ENCODE peak calls at places on chromosomes 1 and 21, in nine cellular contexts. J is pancreas, C is lower lobe of right lung, F is Peyer's patch, Y is upper lobe of right lung, D is Panc1, I is thoracic aorta, U is uterus, S is GM06990. E is an unnamed sample. For H3K36me3, the result is how much of the 10 kb centered on the place peaks cover.

GRCh38 chr1:89755593-89755992 is 65.2 kb upstream of the LRRC8D start:
- DNase-seq in J (no peak), C (no peak), F (no peak), Y (no peak), D (no peak), I (no peak), U (no peak), S (no peak), E (no peak)

GRCh38 chr1:232519186-232519585 is 110.7 kb downstream of the SIPA1L2 start:
- DNase-seq in J (peak), C (no peak), F (no peak), Y (no peak), D (no peak), I (no peak), U (no peak), S (no peak), E (peak)

GRCh38 chr1:55669308-55669707 is 454.1 kb upstream of the USP24 start:
- DNase-seq in J (no peak), C (no peak), F (no peak), Y (no peak), D (no peak), I (peak), U (peak), S (no peak), E (no peak)

GRCh38 chr1:70895531-70895930 is 152.1 kb downstream of the PTGER3 start:
- DNase-seq in J (no peak), C (no peak), F (no peak), Y (no peak), D (no peak), I (no peak), U (no peak), S (no peak), E (no peak)

GRCh38 chr1:160308451-160309182 is 23.7 kb upstream of the PEX19 start:
- DNase-seq in J (no peak), C (no peak), F (no peak), Y (no peak), D (no peak), I (no peak), U (no peak), S (no peak), E (no peak)

GRCh38 chr21:31665397-31665796 is 5.9 kb downstream of the SOD1 start:
- DNase-seq in J (no peak), C (no peak), F (no peak), Y (no peak), D (no peak), I (no peak), U (no peak), S (no peak), E (no peak)

GRCh38 chr1:229452956-229453801 is 19.3 kb upstream of the ACTA1 start:
- DNase-seq in J (no peak), C (no peak), F (no peak), Y (no peak), D (peak), I (no peak), U (no peak), S (no peak), E (no peak)

GRCh38 chr1:42877380-42877779 is 31.0 kb downstream of the ZNF691 start:
- DNase-seq in J (no peak), C (no peak), F (no peak), Y (no peak), D (no peak), I (no peak), U (no peak), S (no peak), E (no peak)

GRCh38 chr1:64948216-64948615 is 18.1 kb downstream of the JAK1 start:
- DNase-seq in J (no peak), C (no peak), F (no peak), Y (no peak), D (no peak), I (no peak), U (no peak), S (no peak), E (no peak)

GRCh38 chr1:10686404-10687040 is 109.9 kb downstream of the CASZ1 start:
- DNase-seq in J (no peak), C (no peak), F (peak), Y (no peak), D (no peak), I (no peak), U (no peak), S (peak), E (no peak)

GRCh38 chr1:245541389-245541788 is 386.6 kb downstream of the KIF26B start:
- DNase-seq in J (no peak), C (no peak), F (no peak), Y (no peak), D (no peak), I (no peak), U (no peak), S (no peak), E (no peak)

GRCh38 chr21:35189077-35189863 is 140.2 kb upstream of the RUNX1 start:
- DNase-seq in J (no peak), C (no peak), F (no peak), Y (no peak), D (no peak), I (no peak), U (peak), S (peak), E (no peak)

GRCh38 chr21:29938968-29939858 is 583 bp downstream of the GRIK1 start:
- DNase-seq in J (peak), C (no peak), F (no peak), Y (no peak), D (no peak), I (no peak), U (no peak), S (no peak), E (no peak)

GRCh38 chr1:159924025-159924790 is 1.1 kb downstream of the TAGLN2 start:
- DNase-seq in J (peak), C (peak), F (peak), Y (peak), D (no peak), I (peak), U (peak), S (peak), E (peak)

GRCh38 chr1:202311880-202312635 is 29.7 kb downstream of the UBE2T start:
- DNase-seq in J (no peak), C (no peak), F (no peak), Y (no peak), D (no peak), I (no peak), U (no peak), S (no peak), E (no peak)

GRCh38 chr1:184208622-184209021 is 157.1 kb downstream of the TSEN15 start:
- DNase-seq in J (no peak), C (no peak), F (no peak), Y (no peak), D (no peak), I (no peak), U (no peak), S (no peak), E (no peak)

GRCh38 chr21:44296103-44296519 is 3.7 kb upstream of the PFKL start:
- DNase-seq in J (peak), C (no peak), F (no peak), Y (no peak), D (no peak), I (no peak), U (no peak), S (no peak), E (no peak)

GRCh38 chr1:78465143-78465542 is 25.6 kb upstream of the PTGFR start:
- DNase-seq in J (peak), C (no peak), F (no peak), Y (no peak), D (no peak), I (no peak), U (no peak), S (no peak), E (no peak)

GRCh38 chr1:243924188-243924587 is 74.1 kb upstream of the AKT3 start:
- DNase-seq in J (no peak), C (no peak), F (no peak), Y (no peak), D (no peak), I (no peak), U (no peak), S (no peak), E (no peak)

GRCh38 chr1:61782771-61783170 is 40.5 kb downstream of the PATJ start:
- DNase-seq in J (no peak), C (no peak), F (peak), Y (no peak), D (no peak), I (no peak), U (no peak), S (peak), E (no peak)

GRCh38 chr1:3910769-3911520 is 10.9 kb upstream of the C1orf174 start:
- DNase-seq in J (peak), C (peak), F (peak), Y (peak), D (no peak), I (no peak), U (no peak), S (peak), E (peak)
- TF ChIP-seq CTCF in J (peak), C (peak), F (peak), Y (peak), D (peak), I (peak), U (peak), S (peak), E (peak)

GRCh38 chr1:26743426-26744059 is 44.2 kb upstream of the PIGV start:
- DNase-seq in J (no peak), C (no peak), F (no peak), Y (no peak), D (no peak), I (no peak), U (no peak), S (no peak), E (no peak)
- H3K36me3 ChIP-seq in J (under half), C (half or more), F (under half), Y (half or more), D (under half), I (under half), U (under half), S (under half), E (half or more)

GRCh38 chr1:176736015-176736414 is 273.0 kb downstream of the PAPPA2 start:
- DNase-seq in J (no peak), C (no peak), F (no peak), Y (no peak), D (no peak), I (no peak), U (no peak), S (no peak), E (no peak)

GRCh38 chr1:176735201-176735600 is 272.2 kb downstream of the PAPPA2 start:
- DNase-seq in J (no peak), C (no peak), F (no peak), Y (no peak), D (no peak), I (no peak), U (no peak), S (no peak), E (no peak)

DNA sequence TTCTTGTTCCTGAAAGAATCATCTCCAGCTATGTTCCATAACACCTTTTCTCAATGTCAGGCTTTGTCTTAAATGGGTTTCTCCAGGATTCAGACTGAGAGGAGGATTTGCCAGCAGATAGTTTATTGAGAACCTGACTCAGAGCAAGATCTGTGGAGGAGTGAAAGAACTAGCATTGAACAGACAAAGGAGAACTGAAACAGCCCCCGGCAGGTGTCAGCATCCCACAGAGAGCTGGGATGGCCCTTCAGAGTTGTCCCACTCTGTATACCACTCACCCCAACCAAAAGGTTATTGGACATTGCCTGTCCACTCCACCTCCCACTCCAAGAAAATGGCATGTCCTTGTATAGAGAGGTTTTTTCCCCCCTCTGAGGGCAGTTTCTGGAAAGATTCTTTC is 270.7 kb downstream of the PAPPA2 start:
- DNase-seq in J (no peak), C (no peak), F (no peak), Y (no peak), D (no peak), I (no peak), U (no peak), S (no peak), E (no peak)
- TF ChIP-seq CTCF in J (no peak), C (no peak), F (no peak), Y (no peak), D (no peak), I (no peak), U (no peak), S (no peak), E (no peak)

GRCh38 chr1:200976634-200977033 is 46.9 kb downstream of the KIF21B start:
- DNase-seq in J (no peak), C (peak), F (no peak), Y (no peak), D (no peak), I (no peak), U (no peak), S (no peak), E (no peak)
- H3K36me3 ChIP-seq in J (under half), C (under half), F (under half), Y (under half), D (under half), I (under half), U (under half), S (under half), E (under half)

GRCh38 chr1:95084317-95085176 is 11.8 kb upstream of the ALG14 start:
- DNase-seq in J (no peak), C (no peak), F (peak), Y (no peak), D (no peak), I (no peak), U (peak), S (no peak), E (no peak)
- TF ChIP-seq CTCF in J (peak), C (peak), F (peak), Y (peak), D (peak), I (peak), U (peak), S (peak), E (peak)

GRCh38 chr1:75812065-75812464 is 15.4 kb downstream of the MSH4 start:
- DNase-seq in J (no peak), C (no peak), F (no peak), Y (no peak), D (no peak), I (no peak), U (no peak), S (no peak), E (no peak)

GRCh38 chr1:75811211-75811981 is 14.7 kb downstream of the MSH4 start:
- DNase-seq in J (no peak), C (no peak), F (no peak), Y (no peak), D (no peak), I (no peak), U (no peak), S (no peak), E (no peak)

GRCh38 chr1:75808921-75809320 is 12.2 kb downstream of the MSH4 start:
- DNase-seq in J (no peak), C (no peak), F (no peak), Y (no peak), D (no peak), I (no peak), U (no peak), S (no peak), E (no peak)
- H3K36me3 ChIP-seq in J (under half), C (under half), F (under half), Y (under half), D (under half), I (under half), U (under half), S (under half), E (under half)

DNA sequence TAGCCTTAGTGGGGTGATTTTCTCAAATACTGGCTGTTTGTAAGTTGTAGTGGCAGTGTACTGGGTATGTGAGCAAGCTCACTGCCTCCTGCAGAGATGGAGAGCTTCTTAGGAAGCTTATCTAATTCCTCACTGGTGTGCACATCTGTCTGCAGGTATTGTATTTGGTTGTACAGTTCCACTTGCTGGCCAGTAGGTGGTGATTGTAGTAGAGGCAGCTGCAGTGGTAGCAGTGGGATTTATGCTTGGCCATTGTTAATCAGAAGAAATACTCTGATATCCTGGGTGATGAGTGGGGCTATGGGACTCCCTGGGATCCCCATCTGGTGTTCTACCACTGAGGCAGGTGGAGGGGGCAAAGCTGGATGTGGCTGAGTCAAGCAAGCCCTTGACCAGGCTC is 276.1 kb upstream of the SPAG17 start:
- DNase-seq in J (no peak), C (no peak), F (no peak), Y (no peak), D (no peak), I (no peak), U (no peak), S (no peak), E (no peak)
- TF ChIP-seq CTCF in J (no peak), C (no peak), F (no peak), Y (peak), D (no peak), I (no peak), U (no peak), S (peak), E (no peak)

GRCh38 chr21:36550761-36551160 is 70.8 kb upstream of the CLDN14 start:
- DNase-seq in J (no peak), C (no peak), F (no peak), Y (no peak), D (no peak), I (no peak), U (no peak), S (no peak), E (no peak)

GRCh38 chr21:36551326-36551725 is 71.4 kb upstream of the CLDN14 start:
- DNase-seq in J (no peak), C (no peak), F (no peak), Y (no peak), D (no peak), I (no peak), U (no peak), S (no peak), E (no peak)

GRCh38 chr21:36552458-36552800 is 72.5 kb upstream of the CLDN14 start:
- DNase-seq in J (no peak), C (no peak), F (no peak), Y (no peak), D (no peak), I (no peak), U (no peak), S (no peak), E (no peak)

GRCh38 chr21:36553406-36553805 is 73.5 kb upstream of the CLDN14 start:
- DNase-seq in J (no peak), C (no peak), F (no peak), Y (no peak), D (no peak), I (no peak), U (no peak), S (no peak), E (no peak)

GRCh38 chr21:36551731-36552457 is 72.0 kb upstream of the CLDN14 start:
- DNase-seq in J (no peak), C (no peak), F (no peak), Y (no peak), D (no peak), I (no peak), U (no peak), S (no peak), E (no peak)
- H3K36me3 ChIP-seq in J (under half), C (under half), F (under half), Y (under half), D (under half), I (under half), U (under half), S (under half), E (under half)

E was measured in heart right ventricle.